ENCODE peak calls at places on chromosomes 13 and 19, in ten cellular contexts. T is A172; N is stimulated activated CD4-positive, alpha-beta T cell treated with anti-CD3 and anti-CD28 coated beads, Interleukin-4, amount 100 ng/mL, for 1 hour; S is left ventricle myocardium inferior; E is D341Med; B is astrocyte of the cerebellum; H is brain microvascular endothelial cell; V is H7; L is T follicular helper cell; U is astrocyte of the spinal cord. P is an unnamed sample.
A peak's percentile ranks its signal among the peaks of the same experiment; 100 is the strongest.

GRCh38 chr13:111066544-111066943 is 48.6 kb upstream of the ARHGEF7 start:
- DNase-seq in T (no peak), N (no peak), S (peak; percentile 30), E (no peak), B (no peak), H (no peak), V (peak; percentile 69), L (no peak), U (no peak), P (no peak)

GRCh38 chr19:48703316-48703715 is 7.5 kb downstream of the FUT2 start:
- DNase-seq in T (no peak), N (no peak), S (no peak), E (no peak), B (no peak), H (no peak), V (no peak), L (no peak), U (no peak), P (no peak)

GRCh38 chr13:89066868-89067466 is 1395.8 kb downstream of the SLITRK5 start:
- DNase-seq in T (peak; percentile 56), N (no peak), S (no peak), E (peak; percentile 32), B (peak; percentile 53), H (no peak), V (peak; percentile 4), L (no peak), U (peak; percentile 71), P (peak; percentile 56)

GRCh38 chr13:45362939-45363338 is 22.0 kb upstream of the TPT1 start:
- DNase-seq in T (no peak), N (no peak), S (no peak), E (no peak), B (no peak), H (no peak), V (peak; percentile 86), L (no peak), U (no peak), P (no peak)

GRCh38 chr19:49506575-49507105 is 5.8 kb upstream of the FCGRT start:
- DNase-seq in T (peak; percentile 35), N (peak; percentile 70), S (peak; percentile 43), E (peak; percentile 86), B (no peak), H (no peak), V (peak; percentile 92), L (peak; percentile 69), U (no peak), P (peak; percentile 72)

GRCh38 chr13:100787899-100788298 is 113.3 kb upstream of the TMTC4 start:
- DNase-seq in T (no peak), N (no peak), S (no peak), E (no peak), B (no peak), H (no peak), V (no peak), L (no peak), U (no peak), P (no peak)

GRCh38 chr13:91534996-91535395 is 136.6 kb downstream of the GPC5 start:
- DNase-seq in T (no peak), N (no peak), S (no peak), E (no peak), B (no peak), H (no peak), V (no peak), L (no peak), U (no peak), P (no peak)

GRCh38 chr19:2380567-2380966 is 20.5 kb downstream of the TMPRSS9 start:
- DNase-seq in T (no peak), N (no peak), S (no peak), E (no peak), B (no peak), H (no peak), V (no peak), L (no peak), U (no peak), P (no peak)

GRCh38 chr19:16737909-16738308 is 18.3 kb downstream of the NWD1 start:
- DNase-seq in T (no peak), N (no peak), S (no peak), E (no peak), B (no peak), H (no peak), V (no peak), L (no peak), U (no peak), P (no peak)

GRCh38 chr19:34217952-34218817 is 36.2 kb upstream of the GARRE1 start:
- DNase-seq in T (peak; percentile 95), N (peak; percentile 31), S (no peak), E (no peak), B (peak; percentile 97), H (peak; percentile 98), V (no peak), L (peak; percentile 67), U (peak; percentile 98), P (peak; percentile 80)

GRCh38 chr19:10620786-10621185 is 4.6 kb upstream of the SLC44A2 start:
- DNase-seq in T (no peak), N (no peak), S (no peak), E (no peak), B (no peak), H (no peak), V (no peak), L (no peak), U (no peak), P (no peak)

GRCh38 chr13:101248739-101249138 is 167.6 kb downstream of the NALCN start:
- DNase-seq in T (no peak), N (no peak), S (no peak), E (no peak), B (no peak), H (no peak), V (no peak), L (no peak), U (no peak), P (no peak)

GRCh38 chr13:36718146-36718545 is 44.3 kb downstream of the SERTM1 start:
- DNase-seq in T (no peak), N (no peak), S (no peak), E (no peak), B (peak; percentile 24), H (no peak), V (no peak), L (no peak), U (peak; percentile 86), P (no peak)

GRCh38 chr19:34904846-34905527 is 21.7 kb upstream of the ZNF30 start:
- DNase-seq in T (no peak), N (no peak), S (no peak), E (no peak), B (no peak), H (no peak), V (peak; percentile 84), L (no peak), U (no peak), P (no peak)

GRCh38 chr13:66216723-66217122 is 1013.4 kb downstream of the PCDH9 start:
- DNase-seq in T (no peak), N (no peak), S (no peak), E (no peak), B (no peak), H (peak; percentile 0), V (no peak), L (no peak), U (peak; percentile 8), P (no peak)

GRCh38 chr19:23882493-23882892 is 32.2 kb upstream of the ZNF726 start:
- DNase-seq in T (no peak), N (no peak), S (no peak), E (no peak), B (no peak), H (no peak), V (no peak), L (no peak), U (no peak), P (no peak)

GRCh38 chr19:37928527-37929286 is 21.7 kb downstream of the SIPA1L3 start:
- DNase-seq in T (no peak), N (no peak), S (no peak), E (no peak), B (no peak), H (no peak), V (peak; percentile 80), L (no peak), U (no peak), P (no peak)

GRCh38 chr13:51396352-51396751 is 56.5 kb downstream of the INTS6 start:
- DNase-seq in T (no peak), N (no peak), S (no peak), E (no peak), B (no peak), H (no peak), V (no peak), L (no peak), U (peak; percentile 10), P (no peak)

GRCh38 chr13:99085139-99085845 is 107.4 kb upstream of the DOCK9 start:
- DNase-seq in T (no peak), N (no peak), S (no peak), E (peak; percentile 37), B (no peak), H (no peak), V (peak; percentile 45), L (peak; percentile 28), U (no peak), P (no peak)

GRCh38 chr19:51777570-51778460 is 16.8 kb downstream of the FPR2 start:
- DNase-seq in T (peak; percentile 52), N (peak; percentile 34), S (peak; percentile 67), E (peak; percentile 79), B (peak; percentile 81), H (peak; percentile 67), V (peak; percentile 75), L (peak; percentile 1), U (peak; percentile 79), P (peak; percentile 26)

GRCh38 chr13:69109891-69110525 is 997.6 kb upstream of the ATXN8OS start:
- DNase-seq in T (no peak), N (no peak), S (no peak), E (no peak), B (no peak), H (no peak), V (no peak), L (no peak), U (no peak), P (no peak)

GRCh38 chr13:105709181-105709580 is 826.3 kb downstream of the EFNB2 start:
- DNase-seq in T (no peak), N (no peak), S (no peak), E (no peak), B (no peak), H (no peak), V (no peak), L (no peak), U (no peak), P (no peak)